ENCODE peak calls at places on chromosome 6, in eight cellular contexts. One of them, this sample, is unnamed.

GRCh38 chr6:113980937-113981554 is 10.1 kb upstream of the HDAC2 start:
- DNase-seq in NCI-H774: no peak
- DNase-seq in NCI-H2029 treated with DMSO at 0.1 percent for 48 hours: peak
- DNase-seq in activated CD4-positive, alpha-beta T cell treated with anti-CD3 and anti-CD28 coated beads, Interleukin-2, amount 10 ng/mL, durations not matched to agents 7 days and 5 days: peak
- DNase-seq in NCI-H82: peak
- DNase-seq in DMS153: no peak
- DNase-seq in T-cell: no peak
- DNase-seq in breast epithelium: no peak
- DNase-seq in this sample: no peak

GRCh38 chr6:6678185-6678671 is 89.7 kb downstream of the LY86 start:
- DNase-seq in NCI-H774: peak
- DNase-seq in NCI-H2029 treated with DMSO at 0.1 percent for 48 hours: peak
- DNase-seq in activated CD4-positive, alpha-beta T cell treated with anti-CD3 and anti-CD28 coated beads, Interleukin-2, amount 10 ng/mL, durations not matched to agents 7 days and 5 days: no peak
- DNase-seq in NCI-H82: no peak
- DNase-seq in DMS153: peak
- DNase-seq in T-cell: no peak
- DNase-seq in breast epithelium: no peak
- DNase-seq in this sample: peak

GRCh38 chr6:37134622-37135191 is 35.2 kb upstream of the PIM1 start:
- DNase-seq in NCI-H774: no peak
- DNase-seq in NCI-H2029 treated with DMSO at 0.1 percent for 48 hours: no peak
- DNase-seq in activated CD4-positive, alpha-beta T cell treated with anti-CD3 and anti-CD28 coated beads, Interleukin-2, amount 10 ng/mL, durations not matched to agents 7 days and 5 days: peak
- DNase-seq in NCI-H82: no peak
- DNase-seq in DMS153: no peak
- DNase-seq in T-cell: peak
- DNase-seq in breast epithelium: peak
- DNase-seq in this sample: no peak

GRCh38 chr6:111823831-111824607 is 49.2 kb downstream of the FYN start:
- DNase-seq in NCI-H774: no peak
- DNase-seq in NCI-H2029 treated with DMSO at 0.1 percent for 48 hours: no peak
- DNase-seq in activated CD4-positive, alpha-beta T cell treated with anti-CD3 and anti-CD28 coated beads, Interleukin-2, amount 10 ng/mL, durations not matched to agents 7 days and 5 days: no peak
- DNase-seq in NCI-H82: no peak
- DNase-seq in DMS153: no peak
- DNase-seq in T-cell: no peak
- DNase-seq in breast epithelium: no peak
- DNase-seq in this sample: no peak

GRCh38 chr6:2768125-2768524 is 2.9 kb downstream of the WRNIP1 start:
- DNase-seq in NCI-H774: no peak
- DNase-seq in NCI-H2029 treated with DMSO at 0.1 percent for 48 hours: no peak
- DNase-seq in activated CD4-positive, alpha-beta T cell treated with anti-CD3 and anti-CD28 coated beads, Interleukin-2, amount 10 ng/mL, durations not matched to agents 7 days and 5 days: no peak
- DNase-seq in NCI-H82: peak
- DNase-seq in DMS153: no peak
- DNase-seq in T-cell: no peak
- DNase-seq in breast epithelium: no peak
- DNase-seq in this sample: no peak

GRCh38 chr6:79048611-79049010 is 29.4 kb downstream of the PHIP start:
- DNase-seq in NCI-H774: no peak
- DNase-seq in NCI-H2029 treated with DMSO at 0.1 percent for 48 hours: no peak
- DNase-seq in activated CD4-positive, alpha-beta T cell treated with anti-CD3 and anti-CD28 coated beads, Interleukin-2, amount 10 ng/mL, durations not matched to agents 7 days and 5 days: peak
- DNase-seq in NCI-H82: peak
- DNase-seq in DMS153: no peak
- DNase-seq in T-cell: no peak
- DNase-seq in breast epithelium: no peak
- DNase-seq in this sample: no peak

GRCh38 chr6:144285798-144286502 is 815 bp downstream of the UTRN start:
- DNase-seq in NCI-H774: peak
- DNase-seq in NCI-H2029 treated with DMSO at 0.1 percent for 48 hours: peak
- DNase-seq in activated CD4-positive, alpha-beta T cell treated with anti-CD3 and anti-CD28 coated beads, Interleukin-2, amount 10 ng/mL, durations not matched to agents 7 days and 5 days: peak
- DNase-seq in NCI-H82: no peak
- DNase-seq in DMS153: no peak
- DNase-seq in T-cell: peak
- DNase-seq in breast epithelium: peak
- DNase-seq in this sample: no peak

GRCh38 chr6:151148111-151148510 is 91.7 kb upstream of the AKAP12 start:
- DNase-seq in NCI-H774: no peak
- DNase-seq in NCI-H2029 treated with DMSO at 0.1 percent for 48 hours: no peak
- DNase-seq in activated CD4-positive, alpha-beta T cell treated with anti-CD3 and anti-CD28 coated beads, Interleukin-2, amount 10 ng/mL, durations not matched to agents 7 days and 5 days: no peak
- DNase-seq in NCI-H82: peak
- DNase-seq in DMS153: no peak
- DNase-seq in T-cell: no peak
- DNase-seq in breast epithelium: no peak
- DNase-seq in this sample: no peak

GRCh38 chr6:161917645-161918044 is 643.8 kb upstream of the AGPAT4 start:
- DNase-seq in NCI-H774: no peak
- DNase-seq in NCI-H2029 treated with DMSO at 0.1 percent for 48 hours: no peak
- DNase-seq in activated CD4-positive, alpha-beta T cell treated with anti-CD3 and anti-CD28 coated beads, Interleukin-2, amount 10 ng/mL, durations not matched to agents 7 days and 5 days: no peak
- DNase-seq in NCI-H82: no peak
- DNase-seq in DMS153: no peak
- DNase-seq in T-cell: no peak
- DNase-seq in breast epithelium: no peak
- DNase-seq in this sample: peak

GRCh38 chr6:17125407-17125806 is 23.6 kb downstream of the STMND1 start:
- DNase-seq in NCI-H774: no peak
- DNase-seq in NCI-H2029 treated with DMSO at 0.1 percent for 48 hours: no peak
- DNase-seq in activated CD4-positive, alpha-beta T cell treated with anti-CD3 and anti-CD28 coated beads, Interleukin-2, amount 10 ng/mL, durations not matched to agents 7 days and 5 days: no peak
- DNase-seq in NCI-H82: no peak
- DNase-seq in DMS153: no peak
- DNase-seq in T-cell: no peak
- DNase-seq in breast epithelium: no peak
- DNase-seq in this sample: no peak

GRCh38 chr6:28948782-28949486 is 25.1 kb upstream of the TRIM27 start:
- DNase-seq in NCI-H774: no peak
- DNase-seq in NCI-H2029 treated with DMSO at 0.1 percent for 48 hours: no peak
- DNase-seq in activated CD4-positive, alpha-beta T cell treated with anti-CD3 and anti-CD28 coated beads, Interleukin-2, amount 10 ng/mL, durations not matched to agents 7 days and 5 days: no peak
- DNase-seq in NCI-H82: no peak
- DNase-seq in DMS153: no peak
- DNase-seq in T-cell: no peak
- DNase-seq in breast epithelium: no peak
- DNase-seq in this sample: peak

GRCh38 chr6:42783876-42784738 is 2.3 kb downstream of the BICRAL start:
- DNase-seq in NCI-H774: no peak
- DNase-seq in NCI-H2029 treated with DMSO at 0.1 percent for 48 hours: peak
- DNase-seq in activated CD4-positive, alpha-beta T cell treated with anti-CD3 and anti-CD28 coated beads, Interleukin-2, amount 10 ng/mL, durations not matched to agents 7 days and 5 days: no peak
- DNase-seq in NCI-H82: peak
- DNase-seq in DMS153: no peak
- DNase-seq in T-cell: no peak
- DNase-seq in breast epithelium: no peak
- DNase-seq in this sample: no peak